ENCODE peak calls at places on chromosomes 13 and 19, in four cellular contexts. K is cardiac muscle cell; Z is astrocyte; I is CD4-positive, alpha-beta memory T cell. A is an unnamed sample.

GRCh38 chr19:2047449-2048103 is 3.5 kb downstream of the MKNK2 start:
- DNase-seq in I (no peak), K (no peak), Z (no peak), A (no peak)

GRCh38 chr13:102707465-102707864 is 12.6 kb upstream of the METTL21C start:
- DNase-seq in I (no peak), K (peak; percentile 92), Z (peak; percentile 91), A (no peak)

GRCh38 chr19:17036640-17037039 is 10.0 kb upstream of the CPAMD8 start:
- DNase-seq in Z (no peak), K (no peak), I (no peak), A (no peak)

GRCh38 chr13:34044041-34044440 is 226.1 kb downstream of the RFC3 start:
- DNase-seq in I (no peak), K (peak; percentile 41), Z (peak; percentile 75), A (no peak)

GRCh38 chr13:32278456-32278855 is 36.7 kb downstream of the ZAR1L start:
- DNase-seq in Z (peak; percentile 82), I (no peak), K (no peak), A (no peak)

GRCh38 chr19:47155141-47155540 is 24.5 kb downstream of the SAE1 start:
- DNase-seq in K (peak; percentile 53), I (no peak), Z (no peak), A (no peak)

GRCh38 chr19:41616785-41617621 is 9.9 kb downstream of the CEACAM4 start:
- DNase-seq in K (peak; percentile 31), I (no peak), Z (no peak), A (no peak)

GRCh38 chr19:45172611-45173208 is 5.3 kb downstream of the TRAPPC6A start:
- DNase-seq in K (no peak), I (no peak), Z (peak; percentile 20), A (no peak)

GRCh38 chr13:37869756-37870488 is at the start of gene TRPC4:
- DNase-seq in I (no peak), K (peak; percentile 83), Z (peak; percentile 63), A (no peak)

GRCh38 chr13:73937420-73937819 is 196.8 kb downstream of the KLF12 start:
- DNase-seq in Z (peak; percentile 22), K (no peak), I (no peak), A (no peak)
- H3K4me1 ChIP-seq in Z (peaks cover 21% of the 10 kb centered on the region), K (peaks cover 10% of the 10 kb centered on the region), I (peaks cover 41% of the 10 kb centered on the region), A (peaks cover 13% of the 10 kb centered on the region)

GRCh38 chr13:114077938-114078335 is 54.5 kb downstream of the RASA3 start:
- DNase-seq in I (no peak), K (peak; percentile 74), Z (peak; percentile 79), A (no peak)
- H3K36me3 ChIP-seq in I (peaks cover 43% of the 10 kb centered on the region), K (no peaks in the 10 kb centered on the region), Z (peaks cover 11% of the 10 kb centered on the region), A (peaks cover 86% of the 10 kb centered on the region)

DNA sequence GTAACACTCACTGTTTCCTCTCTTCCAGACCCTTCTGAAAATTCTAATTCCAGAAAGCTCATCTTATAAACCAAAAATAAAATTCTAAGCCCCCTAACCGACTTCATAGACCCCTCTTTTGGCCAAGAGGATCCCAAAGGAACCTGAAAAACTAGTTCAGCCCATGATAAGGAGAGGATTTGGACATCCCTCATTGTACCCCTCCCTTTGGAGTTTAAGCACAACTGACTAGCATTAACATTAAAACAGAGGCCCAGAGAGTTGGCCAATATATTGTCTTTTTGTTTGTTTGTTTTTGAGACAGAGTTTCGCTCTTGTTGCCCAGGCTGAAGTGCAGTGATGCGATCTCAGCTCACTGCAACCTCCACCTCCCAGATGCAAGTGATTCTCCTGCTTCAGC is 34.2 kb upstream of the MUC16 start:
- DNase-seq in Z (no peak), K (no peak), I (no peak), A (no peak)
- H3K27ac ChIP-seq in Z (no peak overlapping the region), K (no peak overlapping the region), I (no peak overlapping the region), A (no peak overlapping the region)

GRCh38 chr19:18486746-18487145 is 35.1 kb downstream of the ELL start:
- DNase-seq in Z (no peak), K (no peak), I (no peak), A (no peak)
- H3K4me1 ChIP-seq in Z (peaks cover 12% of the 10 kb centered on the region), K (peaks cover 26% of the 10 kb centered on the region), I (peaks cover 73% of the 10 kb centered on the region), A (no peaks in the 10 kb centered on the region)

DNA sequence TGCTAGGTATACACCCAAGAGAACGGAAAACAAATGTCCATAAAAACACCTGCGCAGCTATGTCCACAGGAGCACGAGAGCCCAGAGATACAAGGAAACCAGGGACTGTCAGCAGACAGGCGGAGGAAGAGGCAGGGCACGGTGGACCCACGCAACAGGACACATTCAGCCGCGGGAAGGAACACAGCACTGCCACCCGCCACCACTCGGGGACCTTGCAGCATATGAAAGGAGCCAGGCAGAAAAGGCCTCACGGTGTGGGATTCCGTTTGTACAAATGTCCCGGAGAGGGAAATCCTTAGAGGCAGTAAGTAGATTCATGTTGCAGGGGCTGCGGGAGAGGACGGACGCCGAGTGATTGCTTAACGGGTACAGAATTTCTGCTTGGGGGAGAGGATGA is 7.8 kb downstream of the HSPBP1 start:
- DNase-seq in Z (no peak), K (no peak), I (no peak), A (no peak)
- H3K36me3 ChIP-seq in Z (no peaks in the 10 kb centered on the region), K (peaks cover 6% of the 10 kb centered on the region), I (peaks cover 23% of the 10 kb centered on the region), A (no peaks in the 10 kb centered on the region)

GRCh38 chr19:37988758-37989635 is 82.0 kb downstream of the SIPA1L3 start:
- DNase-seq in I (no peak), K (no peak), Z (no peak), A (no peak)
- H3K27ac ChIP-seq in I (no peak overlapping the region), K (no peak overlapping the region), Z (no peak overlapping the region), A (no peak overlapping the region)

DNA sequence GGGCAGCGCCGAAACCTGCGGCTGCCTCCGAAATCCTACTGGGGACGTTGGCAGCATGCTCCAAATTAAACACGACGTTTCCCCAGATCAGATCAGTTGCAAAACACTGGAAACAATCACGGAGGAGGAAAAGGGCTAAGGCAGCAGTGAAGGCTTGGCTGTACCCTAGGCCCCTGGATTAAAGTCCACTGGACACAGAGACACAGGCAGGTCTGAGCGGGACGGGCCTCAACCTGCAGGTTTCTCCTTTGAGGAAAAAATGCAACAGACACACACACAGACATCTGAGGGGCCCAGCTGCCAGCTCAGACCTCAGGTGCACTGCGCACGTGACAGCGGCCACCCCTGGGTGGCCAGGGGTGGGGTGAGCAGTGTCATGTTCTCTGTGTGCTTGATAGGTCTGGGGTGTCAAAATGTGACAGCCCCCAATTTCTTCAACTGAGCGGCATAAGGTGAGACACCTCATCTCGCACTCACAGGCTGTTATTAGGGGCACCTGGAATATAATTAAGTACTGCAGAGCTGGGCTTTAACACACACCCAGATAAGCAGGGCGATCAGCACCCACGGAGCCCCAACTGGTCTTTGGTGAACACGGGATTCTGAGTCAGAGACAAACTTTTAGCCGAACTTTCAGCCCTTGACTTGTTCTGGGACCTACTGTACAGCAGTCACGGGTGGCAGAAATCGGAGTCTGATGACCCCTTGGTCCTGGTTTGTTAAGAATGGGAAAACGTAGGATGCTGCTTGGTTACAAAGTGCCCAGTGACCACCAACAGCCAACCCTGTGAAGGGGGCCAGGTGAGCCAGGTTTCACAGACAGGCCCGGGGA is 9.3 kb downstream of the SH3GL1 start:
- DNase-seq in I (no peak), Z (no peak), K (peak; percentile 25), A (no peak)
- H3K4me1 ChIP-seq in I (peaks cover 49% of the 10 kb centered on the region), Z (peaks cover 45% of the 10 kb centered on the region), K (peaks cover 55% of the 10 kb centered on the region), A (peaks cover 25% of the 10 kb centered on the region)

GRCh38 chr13:64087624-64088023 is 2672.0 kb upstream of the PCDH20 start:
- DNase-seq in I (no peak), Z (no peak), K (no peak), A (no peak)

GRCh38 chr13:64083811-64084210 is 2668.2 kb upstream of the PCDH20 start:
- DNase-seq in I (no peak), Z (no peak), K (no peak), A (no peak)

GRCh38 chr13:64090311-64090710 is 2674.7 kb upstream of the PCDH20 start:
- DNase-seq in Z (no peak), I (no peak), K (no peak), A (no peak)

GRCh38 chr13:64083396-64083795 is 2667.7 kb upstream of the PCDH20 start:
- DNase-seq in K (no peak), I (no peak), Z (no peak), A (no peak)

GRCh38 chr13:64088491-64088890 is 2672.8 kb upstream of the PCDH20 start:
- DNase-seq in I (no peak), K (no peak), Z (no peak), A (no peak)
- H3K36me3 ChIP-seq in I (no peaks in the 10 kb centered on the region), K (no peaks in the 10 kb centered on the region), Z (no peaks in the 10 kb centered on the region), A (no peaks in the 10 kb centered on the region)

DNA sequence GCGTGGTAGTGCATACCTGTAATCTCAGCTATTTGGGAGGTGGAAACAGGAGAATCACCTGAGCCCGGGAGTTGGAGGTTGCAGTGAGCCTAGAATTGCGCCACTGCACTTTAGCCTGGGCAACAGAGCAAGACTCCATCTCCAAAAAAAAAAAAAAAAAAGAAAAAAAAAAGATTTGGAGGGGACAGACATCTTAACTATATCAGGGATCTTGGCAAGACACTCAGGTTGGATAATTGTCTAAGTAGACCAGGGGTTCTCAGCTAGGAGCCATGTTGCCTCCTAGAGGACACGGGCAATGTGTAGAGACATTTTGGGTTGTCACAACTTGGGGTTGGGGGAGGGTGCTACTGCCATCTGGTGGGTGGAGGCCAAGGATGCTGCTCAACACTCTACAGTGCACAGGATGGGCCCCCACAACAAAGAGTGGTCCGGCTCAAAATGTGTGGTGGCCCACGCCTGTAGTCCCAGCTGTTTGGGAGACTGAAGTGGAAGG is 1.9 kb upstream of the ZNF580 start:
- DNase-seq in K (peak; percentile 41), Z (no peak), I (peak; percentile 61), A (peak; percentile 55)
- H3K27ac ChIP-seq in K (no peak overlapping the region), Z (no peak overlapping the region), I (no peak overlapping the region), A (peak overlapping the region; percentile 4)